ENCODE peak calls at places on chromosomes 13 and 19, in seven cellular contexts. L, E, U, N, I, J and K are unnamed samples.

GRCh38 chr13:90272356-90272755 is 1075.1 kb upstream of the MIR17HG start:
- DNase-seq in N (no peak), E (no peak), L (no peak), U (no peak), I (no peak), J (no peak), K (no peak)

GRCh38 chr19:34555447-34555846 is 73.9 kb downstream of the WTIP start:
- DNase-seq in I (peak; percentile 25), J (no peak), U (no peak), N (no peak), L (peak; percentile 13), E (peak; percentile 4), K (peak; percentile 20)

GRCh38 chr13:43026262-43026661 is 2.9 kb downstream of the DNAJC15 start:
- DNase-seq in U (no peak), N (no peak), L (no peak), E (no peak), J (no peak), I (no peak), K (peak; percentile 64)

GRCh38 chr19:42606660-42607351 is 12.1 kb upstream of the CEACAM8 start:
- DNase-seq in I (no peak), N (no peak), J (peak; percentile 10), E (peak; percentile 38), L (peak; percentile 36), U (peak; percentile 51), K (peak; percentile 47)

GRCh38 chr19:53094749-53095575 is 8.3 kb downstream of the ZNF160 start:
- DNase-seq in L (no peak), J (no peak), N (no peak), I (no peak), E (no peak), U (no peak), K (no peak)

GRCh38 chr19:55373993-55374757 is 2.5 kb upstream of the TMEM190 start:
- DNase-seq in U (no peak), I (no peak), L (peak; percentile 81), N (no peak), J (no peak), E (no peak), K (no peak)

GRCh38 chr13:19818223-19818842 is 35.6 kb upstream of the PSPC1 start:
- DNase-seq in E (no peak), U (peak; percentile 19), L (no peak), I (peak; percentile 8), J (no peak), N (no peak), K (peak; percentile 69)

GRCh38 chr19:46631481-46631880 is 4.5 kb downstream of the GNG8 start:
- DNase-seq in E (no peak), N (no peak), J (no peak), L (peak; percentile 73), I (no peak), U (no peak), K (peak; percentile 64)